ENCODE peak calls at places on chromosomes 6 and 20, in seven cellular contexts. N is cardiac fibroblast; A is heart left ventricle; X is T-helper 9 cell; E is AG09319; D is renal cortical epithelial cell; T is stimulated activated effector memory CD8-positive, alpha-beta T cell treated with anti-CD3 and anti-CD28 coated beads, Interleukin-12 subunit alpha, Interleukin-12 subunit beta, amount 100 ng/mL, for 72 hours. W is an unnamed sample.

GRCh38 chr20:43911066-43911465 is 3.6 kb upstream of the TOX2 start:
- DNase-seq in N (peak), A (no peak), X (no peak), E (peak), D (no peak), T (no peak), W (no peak)

GRCh38 chr6:136609878-136610706 is 59.9 kb upstream of the MAP7 start:
- DNase-seq in N (peak), A (peak), X (no peak), E (peak), D (peak), T (no peak), W (no peak)

GRCh38 chr20:64080013-64080812 is at the start of gene OPRL1:
- DNase-seq in N (no peak), A (no peak), X (peak), E (no peak), D (no peak), T (no peak), W (peak)

GRCh38 chr6:166313255-166314070 is 5.3 kb upstream of the PRR18 start:
- DNase-seq in N (peak), A (no peak), X (no peak), E (no peak), D (peak), T (peak), W (no peak)

GRCh38 chr6:138981416-138981815 is 6.6 kb downstream of the REPS1 start:
- DNase-seq in N (no peak), A (no peak), X (no peak), E (no peak), D (no peak), T (no peak), W (no peak)

GRCh38 chr6:14252271-14252850 is 134.8 kb downstream of the CD83 start:
- DNase-seq in N (no peak), A (no peak), X (no peak), E (no peak), D (no peak), T (no peak), W (no peak)

GRCh38 chr6:156250593-156250992 is 526.6 kb upstream of the ARID1B start:
- DNase-seq in N (no peak), A (no peak), X (no peak), E (no peak), D (no peak), T (no peak), W (no peak)

GRCh38 chr20:49489688-49490087 is 7.2 kb upstream of the KCNB1 start:
- DNase-seq in N (no peak), A (no peak), X (no peak), E (no peak), D (no peak), T (no peak), W (no peak)